ENCODE peak calls at places on chromosomes 3 and 15, in seven cellular contexts. F is HCT116, Z is GM23338, R is neural progenitor cell, Q is PC-3, O is hepatocyte, J is MM.1S. G is an unnamed sample.

GRCh38 chr3:124780767-124781485 is 50.7 kb downstream of the UMPS start:
- DNase-seq in Z (peak; percentile 32), O (peak; percentile 46), J (no peak), F (no peak), Q (no peak), R (peak; percentile 69), G (peak; percentile 82)

GRCh38 chr15:52334491-52335160 is 39.0 kb upstream of the MYO5C start:
- DNase-seq in Q (peak; percentile 85), O (no peak), F (no peak), R (no peak), J (no peak), Z (no peak), G (peak; percentile 66)

GRCh38 chr3:117874028-117874765 is 1160.4 kb downstream of the IGSF11 start:
- DNase-seq in Z (no peak), Q (no peak), O (no peak), J (no peak), F (no peak), R (peak; percentile 43), G (no peak)

GRCh38 chr15:81146454-81146853 is 12.4 kb downstream of the CFAP161 start:
- DNase-seq in Q (no peak), Z (no peak), O (no peak), R (no peak), F (no peak), J (no peak), G (no peak)

GRCh38 chr3:127688022-127688415 is 15.3 kb downstream of the ABTB1 start:
- DNase-seq in Q (no peak), J (no peak), Z (no peak), R (no peak), F (no peak), O (no peak), G (no peak)

GRCh38 chr15:63481105-63481810 is 23.1 kb upstream of the USP3 start:
- DNase-seq in Q (peak; percentile 54), O (no peak), F (no peak), J (no peak), Z (no peak), R (no peak), G (peak; percentile 75)

GRCh38 chr3:141360888-141361598 is 7.3 kb upstream of the ZBTB38 start:
- DNase-seq in F (peak; percentile 59), R (peak; percentile 65), Q (peak; percentile 78), J (peak; percentile 86), Z (peak; percentile 78), O (peak; percentile 84), G (peak; percentile 84)

GRCh38 chr15:94230886-94231727 is at the start of gene MCTP2:
- DNase-seq in Q (peak; percentile 77), O (peak; percentile 93), R (peak; percentile 85), J (peak; percentile 93), Z (peak; percentile 93), F (peak; percentile 80), G (peak; percentile 78)

GRCh38 chr15:23081271-23081670 is 41.9 kb upstream of the TUBGCP5 start:
- DNase-seq in F (no peak), R (no peak), Z (no peak), J (no peak), O (no peak), Q (no peak), G (no peak)

GRCh38 chr3:52798978-52799476 is 4.4 kb downstream of the ITIH3 start:
- DNase-seq in Q (peak; percentile 76), R (peak; percentile 49), Z (peak; percentile 82), O (peak; percentile 31), F (peak; percentile 31), J (no peak), G (peak; percentile 24)

GRCh38 chr15:80061581-80061980 is 2.1 kb downstream of the ZFAND6 start:
- DNase-seq in F (no peak), J (no peak), R (no peak), Z (no peak), Q (no peak), O (no peak), G (peak; percentile 64)

GRCh38 chr3:197554196-197554561 is 1.6 kb downstream of the BDH1 start:
- DNase-seq in R (no peak), O (no peak), Q (no peak), F (no peak), J (peak; percentile 10), Z (no peak), G (no peak)

GRCh38 chr3:197554562-197555280 is 1.0 kb downstream of the BDH1 start:
- DNase-seq in O (peak; percentile 99), J (peak; percentile 100), R (peak; percentile 99), Z (peak; percentile 99), Q (peak; percentile 98), F (peak; percentile 92), G (peak; percentile 99)

GRCh38 chr3:197558000-197558399 is 2.2 kb upstream of the BDH1 start:
- DNase-seq in O (no peak), J (no peak), Q (no peak), Z (no peak), R (no peak), F (no peak), G (no peak)

GRCh38 chr3:197552198-197552597 is 3.6 kb downstream of the BDH1 start:
- DNase-seq in R (no peak), J (no peak), O (no peak), Z (no peak), F (no peak), Q (no peak), G (no peak)

DNA sequence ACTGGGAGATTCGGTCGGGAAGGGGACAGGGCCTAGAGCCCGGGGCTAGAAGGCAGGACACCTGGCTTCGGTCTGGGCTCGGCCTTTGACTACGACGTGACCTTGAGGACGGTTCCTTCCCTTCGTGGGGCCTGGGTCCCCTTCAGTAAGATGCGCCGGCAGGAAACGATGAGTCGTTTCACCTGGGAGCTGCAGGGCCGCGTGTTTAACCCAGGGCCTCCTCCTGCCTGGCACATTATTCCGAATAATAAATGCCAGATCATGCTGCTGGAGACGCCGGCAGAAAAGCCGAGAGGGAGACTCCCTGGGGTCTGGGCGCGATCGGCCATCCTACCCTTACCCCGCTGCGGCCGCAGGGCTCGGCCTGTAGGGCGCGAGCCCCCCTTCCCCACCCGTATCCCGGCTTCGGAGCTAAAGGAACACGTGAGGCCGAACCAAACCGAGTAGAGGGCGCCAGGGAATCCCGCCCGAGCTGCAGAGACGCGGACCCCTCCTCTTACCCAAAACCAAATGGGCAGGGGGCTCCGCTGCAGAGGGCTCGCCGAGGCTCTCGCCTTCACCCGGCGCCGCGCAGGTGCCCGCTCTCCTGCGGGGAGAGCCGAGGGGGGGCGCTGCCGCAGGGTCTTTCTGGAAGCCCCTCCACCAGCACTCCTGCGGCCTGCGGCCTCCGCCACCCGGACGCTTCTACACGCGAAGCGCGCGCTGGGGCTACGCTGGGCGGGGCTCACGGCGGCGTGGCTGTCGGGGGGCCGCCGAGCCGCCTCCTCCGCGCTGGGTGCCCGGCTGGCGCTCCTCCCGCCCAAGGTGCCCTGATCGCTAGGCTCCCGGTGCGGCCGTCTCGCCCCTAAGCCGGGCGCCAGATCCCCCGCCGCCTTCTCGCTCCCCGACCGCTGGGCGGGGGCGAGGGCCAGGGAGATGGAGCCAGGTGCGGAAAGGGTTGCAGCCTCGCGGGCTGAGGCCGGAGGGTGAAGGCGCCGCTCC is at the start of gene BDH1:
- DNase-seq in R (peak; percentile 79), Z (peak; percentile 83), Q (peak; percentile 38), F (no peak), J (peak; percentile 91), O (peak; percentile 69), G (peak; percentile 36)
- TF ChIP-seq EZH2 in R (no peak), Z (no peak), Q (no peak), F (no peak), J (no peak), O (no peak), G (peak; percentile 52)

DNA sequence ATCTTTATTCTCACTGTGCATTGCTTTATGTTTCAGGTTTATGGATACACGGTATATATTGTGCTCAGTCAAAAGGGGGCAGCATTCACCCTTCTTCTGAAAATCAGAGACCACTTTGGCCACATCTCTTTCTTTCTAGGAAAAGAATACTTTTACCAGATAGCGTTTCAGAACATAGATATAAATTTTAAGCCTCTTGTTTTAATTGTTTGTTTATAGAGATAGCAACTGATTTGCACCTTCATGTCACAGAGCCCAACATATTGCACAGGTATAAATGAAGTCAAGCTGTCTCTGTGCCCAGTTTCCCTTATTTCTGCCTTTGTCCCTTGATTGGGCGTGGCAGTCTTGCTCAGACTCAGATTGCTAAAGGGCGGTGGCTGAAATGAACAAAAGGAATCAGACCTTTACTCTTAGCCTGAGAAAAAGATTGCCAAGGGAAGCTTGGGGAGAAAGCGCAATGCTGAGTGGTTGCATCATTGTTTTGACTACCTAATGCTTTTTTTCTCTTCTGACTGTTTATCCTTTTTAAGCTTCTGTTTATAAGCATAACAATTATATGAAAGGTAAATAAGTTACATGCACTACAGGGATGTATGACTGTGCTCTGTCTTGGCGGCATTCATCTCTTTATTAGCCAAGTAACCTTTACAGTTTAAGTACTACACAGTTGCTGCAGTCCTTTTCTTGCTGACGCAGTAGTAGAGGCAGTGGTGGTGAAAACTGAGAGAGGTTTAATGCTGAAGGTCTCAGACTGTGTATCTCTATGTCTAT is 70.8 kb upstream of the ZBTB20 start:
- DNase-seq in Z (peak; percentile 76), R (peak; percentile 70), Q (peak; percentile 72), J (peak; percentile 68), F (peak; percentile 42), O (peak; percentile 75), G (peak; percentile 91)
- TF ChIP-seq EZH2phosphoT487 in Z (no peak), R (no peak), Q (no peak), J (no peak), F (no peak), O (no peak), G (no peak)

GRCh38 chr3:11047500-11047899 is 55.0 kb downstream of the SLC6A1 start:
- DNase-seq in R (no peak), F (no peak), O (no peak), Z (no peak), J (no peak), Q (no peak), G (no peak)

GRCh38 chr3:11054739-11055438 is 62.3 kb downstream of the SLC6A1 start:
- DNase-seq in O (no peak), F (no peak), Q (no peak), Z (no peak), R (no peak), J (no peak), G (no peak)

GRCh38 chr3:11055496-11055895 is 62.9 kb downstream of the SLC6A1 start:
- DNase-seq in Q (no peak), O (no peak), J (no peak), Z (no peak), R (no peak), F (no peak), G (no peak)

GRCh38 chr3:11053926-11054503 is 61.5 kb downstream of the SLC6A1 start:
- DNase-seq in F (no peak), R (no peak), Q (peak; percentile 52), Z (no peak), J (no peak), O (no peak), G (peak; percentile 26)

DNA sequence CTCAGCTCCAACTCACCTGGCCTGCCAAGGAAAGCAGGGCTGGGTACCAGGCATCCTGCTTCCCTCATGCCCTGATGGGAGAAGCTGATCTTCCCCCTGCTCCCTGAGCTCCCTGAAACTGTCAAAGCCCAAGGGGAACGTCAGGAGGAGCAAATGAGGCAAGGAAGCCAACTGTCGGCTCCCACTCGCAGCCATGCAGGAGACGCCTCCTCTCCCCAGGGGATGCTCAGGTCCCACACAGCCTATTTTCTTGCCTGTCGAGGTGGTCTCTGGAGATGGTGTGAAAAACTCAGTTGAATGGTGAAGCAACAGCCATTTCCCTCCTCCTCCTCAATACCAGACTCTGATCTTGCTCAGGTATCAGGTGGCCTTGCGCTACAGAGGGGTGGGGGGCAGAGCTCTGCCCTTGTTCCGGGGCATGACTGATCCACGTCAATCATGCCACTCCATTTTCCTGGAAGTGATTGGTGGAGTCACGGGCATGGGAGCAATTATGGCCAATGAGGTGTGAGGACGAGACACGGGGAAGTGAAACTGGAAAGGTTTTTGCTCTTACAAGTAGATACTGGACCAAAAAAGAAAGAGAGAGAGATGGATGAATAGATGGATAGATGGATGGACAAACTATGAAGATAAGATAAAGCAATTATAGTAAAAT is 58.2 kb downstream of the SLC6A1 start:
- DNase-seq in J (no peak), F (no peak), R (no peak), O (no peak), Z (no peak), Q (no peak), G (no peak)
- TF ChIP-seq EZH2 in J (no peak), F (no peak), R (no peak), O (no peak), Z (no peak), Q (no peak), G (no peak)

GRCh38 chr15:61724276-61724939 is 335.8 kb downstream of the VPS13C start:
- DNase-seq in Z (no peak), F (no peak), Q (no peak), J (no peak), O (no peak), R (no peak), G (no peak)
- TF ChIP-seq EZH2phosphoT487 in Z (no peak), F (no peak), Q (no peak), J (no peak), O (no peak), R (no peak), G (no peak)